ENCODE peak calls at places on chromosomes 16 and 17, in four cellular contexts. One of them, this sample, is unnamed.

GRCh38 chr16:89197633-89198416 is 2.5 kb downstream of the SLC22A31 start:
- DNase-seq in activated T-helper 1 cell treated with Interleukin-2 at 50 U/mL for 16 hours: no peak
- DNase-seq in stimulated activated CD4-positive, alpha-beta T cell treated with anti-CD3 and anti-CD28 coated beads, Interleukin-15, amount 100 ng/mL, for 1 hour: no peak
- DNase-seq in AG08395: no peak
- DNase-seq in this sample: no peak

GRCh38 chr16:81669473-81670350 is 109.4 kb upstream of the PLCG2 start:
- DNase-seq in activated T-helper 1 cell treated with Interleukin-2 at 50 U/mL for 16 hours: no peak
- DNase-seq in stimulated activated CD4-positive, alpha-beta T cell treated with anti-CD3 and anti-CD28 coated beads, Interleukin-15, amount 100 ng/mL, for 1 hour: no peak
- DNase-seq in AG08395: no peak
- DNase-seq in this sample: no peak

GRCh38 chr16:11399261-11399831 is 54.1 kb downstream of the RMI2 start:
- DNase-seq in activated T-helper 1 cell treated with Interleukin-2 at 50 U/mL for 16 hours: no peak
- DNase-seq in stimulated activated CD4-positive, alpha-beta T cell treated with anti-CD3 and anti-CD28 coated beads, Interleukin-15, amount 100 ng/mL, for 1 hour: no peak
- DNase-seq in AG08395: no peak
- DNase-seq in this sample: no peak

GRCh38 chr16:68090526-68090925 is 5.4 kb downstream of the NFATC3 start:
- DNase-seq in activated T-helper 1 cell treated with Interleukin-2 at 50 U/mL for 16 hours: no peak
- DNase-seq in stimulated activated CD4-positive, alpha-beta T cell treated with anti-CD3 and anti-CD28 coated beads, Interleukin-15, amount 100 ng/mL, for 1 hour: no peak
- DNase-seq in AG08395: no peak
- DNase-seq in this sample: no peak

GRCh38 chr17:78903101-78903779 is at the start of gene CEP295NL:
- DNase-seq in activated T-helper 1 cell treated with Interleukin-2 at 50 U/mL for 16 hours: no peak
- DNase-seq in stimulated activated CD4-positive, alpha-beta T cell treated with anti-CD3 and anti-CD28 coated beads, Interleukin-15, amount 100 ng/mL, for 1 hour: no peak
- DNase-seq in AG08395: no peak
- DNase-seq in this sample: no peak

GRCh38 chr17:43028221-43028861 is 3.3 kb downstream of the RND2 start:
- DNase-seq in activated T-helper 1 cell treated with Interleukin-2 at 50 U/mL for 16 hours: no peak
- DNase-seq in stimulated activated CD4-positive, alpha-beta T cell treated with anti-CD3 and anti-CD28 coated beads, Interleukin-15, amount 100 ng/mL, for 1 hour: no peak
- DNase-seq in AG08395: no peak
- DNase-seq in this sample: no peak

GRCh38 chr17:40501499-40501911 is at the start of gene TNS4:
- DNase-seq in activated T-helper 1 cell treated with Interleukin-2 at 50 U/mL for 16 hours: no peak
- DNase-seq in stimulated activated CD4-positive, alpha-beta T cell treated with anti-CD3 and anti-CD28 coated beads, Interleukin-15, amount 100 ng/mL, for 1 hour: no peak
- DNase-seq in AG08395: no peak
- DNase-seq in this sample: no peak

GRCh38 chr16:68786685-68787418 is 49.8 kb downstream of the CDH1 start:
- DNase-seq in activated T-helper 1 cell treated with Interleukin-2 at 50 U/mL for 16 hours: no peak
- DNase-seq in stimulated activated CD4-positive, alpha-beta T cell treated with anti-CD3 and anti-CD28 coated beads, Interleukin-15, amount 100 ng/mL, for 1 hour: no peak
- DNase-seq in AG08395: peak
- DNase-seq in this sample: no peak

GRCh38 chr16:78931267-78932060 is 669.1 kb downstream of the MAF start:
- DNase-seq in activated T-helper 1 cell treated with Interleukin-2 at 50 U/mL for 16 hours: no peak
- DNase-seq in stimulated activated CD4-positive, alpha-beta T cell treated with anti-CD3 and anti-CD28 coated beads, Interleukin-15, amount 100 ng/mL, for 1 hour: no peak
- DNase-seq in AG08395: no peak
- DNase-seq in this sample: no peak

GRCh38 chr17:3812771-3813170 is 11.8 kb upstream of the ITGAE start:
- DNase-seq in activated T-helper 1 cell treated with Interleukin-2 at 50 U/mL for 16 hours: no peak
- DNase-seq in stimulated activated CD4-positive, alpha-beta T cell treated with anti-CD3 and anti-CD28 coated beads, Interleukin-15, amount 100 ng/mL, for 1 hour: no peak
- DNase-seq in AG08395: no peak
- DNase-seq in this sample: no peak

GRCh38 chr16:57723170-57723569 is 12.4 kb upstream of the KATNB1 start:
- DNase-seq in activated T-helper 1 cell treated with Interleukin-2 at 50 U/mL for 16 hours: no peak
- DNase-seq in stimulated activated CD4-positive, alpha-beta T cell treated with anti-CD3 and anti-CD28 coated beads, Interleukin-15, amount 100 ng/mL, for 1 hour: no peak
- DNase-seq in AG08395: no peak
- DNase-seq in this sample: no peak

GRCh38 chr17:54177606-54178308 is 355.0 kb downstream of the KIF2B start:
- DNase-seq in activated T-helper 1 cell treated with Interleukin-2 at 50 U/mL for 16 hours: no peak
- DNase-seq in stimulated activated CD4-positive, alpha-beta T cell treated with anti-CD3 and anti-CD28 coated beads, Interleukin-15, amount 100 ng/mL, for 1 hour: no peak
- DNase-seq in AG08395: no peak
- DNase-seq in this sample: no peak

GRCh38 chr17:45149037-45149668 is 878 bp downstream of the HEXIM1 start:
- DNase-seq in activated T-helper 1 cell treated with Interleukin-2 at 50 U/mL for 16 hours: peak
- DNase-seq in stimulated activated CD4-positive, alpha-beta T cell treated with anti-CD3 and anti-CD28 coated beads, Interleukin-15, amount 100 ng/mL, for 1 hour: peak
- DNase-seq in AG08395: peak
- DNase-seq in this sample: no peak

GRCh38 chr16:17364319-17365210 is 106.2 kb downstream of the XYLT1 start:
- DNase-seq in activated T-helper 1 cell treated with Interleukin-2 at 50 U/mL for 16 hours: no peak
- DNase-seq in stimulated activated CD4-positive, alpha-beta T cell treated with anti-CD3 and anti-CD28 coated beads, Interleukin-15, amount 100 ng/mL, for 1 hour: peak
- DNase-seq in AG08395: peak
- DNase-seq in this sample: peak

GRCh38 chr17:76553163-76553908 is 13.5 kb downstream of the PRCD start:
- DNase-seq in activated T-helper 1 cell treated with Interleukin-2 at 50 U/mL for 16 hours: no peak
- DNase-seq in stimulated activated CD4-positive, alpha-beta T cell treated with anti-CD3 and anti-CD28 coated beads, Interleukin-15, amount 100 ng/mL, for 1 hour: no peak
- DNase-seq in AG08395: no peak
- DNase-seq in this sample: no peak

GRCh38 chr17:4944554-4945175 is 3.7 kb downstream of the PFN1 start:
- DNase-seq in activated T-helper 1 cell treated with Interleukin-2 at 50 U/mL for 16 hours: no peak
- DNase-seq in stimulated activated CD4-positive, alpha-beta T cell treated with anti-CD3 and anti-CD28 coated beads, Interleukin-15, amount 100 ng/mL, for 1 hour: no peak
- DNase-seq in AG08395: no peak
- DNase-seq in this sample: no peak

GRCh38 chr16:56866955-56867830 is 2.2 kb downstream of the SLC12A3 start:
- DNase-seq in activated T-helper 1 cell treated with Interleukin-2 at 50 U/mL for 16 hours: no peak
- DNase-seq in stimulated activated CD4-positive, alpha-beta T cell treated with anti-CD3 and anti-CD28 coated beads, Interleukin-15, amount 100 ng/mL, for 1 hour: no peak
- DNase-seq in AG08395: peak
- DNase-seq in this sample: no peak

GRCh38 chr17:82232876-82233785 is 4.3 kb downstream of the SLC16A3 start:
- DNase-seq in activated T-helper 1 cell treated with Interleukin-2 at 50 U/mL for 16 hours: no peak
- DNase-seq in stimulated activated CD4-positive, alpha-beta T cell treated with anti-CD3 and anti-CD28 coated beads, Interleukin-15, amount 100 ng/mL, for 1 hour: no peak
- DNase-seq in AG08395: no peak
- DNase-seq in this sample: no peak

GRCh38 chr16:71484006-71484893 is 4.9 kb downstream of the ZNF19 start:
- DNase-seq in activated T-helper 1 cell treated with Interleukin-2 at 50 U/mL for 16 hours: peak
- DNase-seq in stimulated activated CD4-positive, alpha-beta T cell treated with anti-CD3 and anti-CD28 coated beads, Interleukin-15, amount 100 ng/mL, for 1 hour: peak
- DNase-seq in AG08395: peak
- DNase-seq in this sample: peak

GRCh38 chr16:56610017-56610608 is 1.7 kb downstream of the MT2A start:
- DNase-seq in activated T-helper 1 cell treated with Interleukin-2 at 50 U/mL for 16 hours: peak
- DNase-seq in stimulated activated CD4-positive, alpha-beta T cell treated with anti-CD3 and anti-CD28 coated beads, Interleukin-15, amount 100 ng/mL, for 1 hour: peak
- DNase-seq in AG08395: peak
- DNase-seq in this sample: peak

GRCh38 chr17:6487243-6488007 is 43.2 kb downstream of the PIMREG start:
- DNase-seq in activated T-helper 1 cell treated with Interleukin-2 at 50 U/mL for 16 hours: no peak
- DNase-seq in stimulated activated CD4-positive, alpha-beta T cell treated with anti-CD3 and anti-CD28 coated beads, Interleukin-15, amount 100 ng/mL, for 1 hour: no peak
- DNase-seq in AG08395: no peak
- DNase-seq in this sample: no peak

GRCh38 chr17:48738803-48739526 is 10.4 kb upstream of the HOXB13 start:
- DNase-seq in activated T-helper 1 cell treated with Interleukin-2 at 50 U/mL for 16 hours: no peak
- DNase-seq in stimulated activated CD4-positive, alpha-beta T cell treated with anti-CD3 and anti-CD28 coated beads, Interleukin-15, amount 100 ng/mL, for 1 hour: no peak
- DNase-seq in AG08395: no peak
- DNase-seq in this sample: no peak

GRCh38 chr17:38702900-38703741 is 2.0 kb upstream of the MLLT6 start:
- DNase-seq in activated T-helper 1 cell treated with Interleukin-2 at 50 U/mL for 16 hours: no peak
- DNase-seq in stimulated activated CD4-positive, alpha-beta T cell treated with anti-CD3 and anti-CD28 coated beads, Interleukin-15, amount 100 ng/mL, for 1 hour: no peak
- DNase-seq in AG08395: no peak
- DNase-seq in this sample: no peak

GRCh38 chr16:87877942-87878507 is 8.7 kb upstream of the SLC7A5 start:
- DNase-seq in activated T-helper 1 cell treated with Interleukin-2 at 50 U/mL for 16 hours: no peak
- DNase-seq in stimulated activated CD4-positive, alpha-beta T cell treated with anti-CD3 and anti-CD28 coated beads, Interleukin-15, amount 100 ng/mL, for 1 hour: no peak
- DNase-seq in AG08395: no peak
- DNase-seq in this sample: no peak

GRCh38 chr17:181213-182163 is at the start of gene DOC2B:
- DNase-seq in activated T-helper 1 cell treated with Interleukin-2 at 50 U/mL for 16 hours: no peak
- DNase-seq in stimulated activated CD4-positive, alpha-beta T cell treated with anti-CD3 and anti-CD28 coated beads, Interleukin-15, amount 100 ng/mL, for 1 hour: no peak
- DNase-seq in AG08395: peak
- DNase-seq in this sample: no peak

GRCh38 chr16:75732871-75733270 is 6.6 kb upstream of the CPHXL start:
- DNase-seq in activated T-helper 1 cell treated with Interleukin-2 at 50 U/mL for 16 hours: no peak
- DNase-seq in stimulated activated CD4-positive, alpha-beta T cell treated with anti-CD3 and anti-CD28 coated beads, Interleukin-15, amount 100 ng/mL, for 1 hour: no peak
- DNase-seq in AG08395: no peak
- DNase-seq in this sample: no peak

GRCh38 chr17:72950236-72950931 is 142.1 kb downstream of the SLC39A11 start:
- DNase-seq in activated T-helper 1 cell treated with Interleukin-2 at 50 U/mL for 16 hours: no peak
- DNase-seq in stimulated activated CD4-positive, alpha-beta T cell treated with anti-CD3 and anti-CD28 coated beads, Interleukin-15, amount 100 ng/mL, for 1 hour: no peak
- DNase-seq in AG08395: no peak
- DNase-seq in this sample: no peak

GRCh38 chr16:10015397-10015796 is 166.8 kb downstream of the GRIN2A start:
- DNase-seq in activated T-helper 1 cell treated with Interleukin-2 at 50 U/mL for 16 hours: no peak
- DNase-seq in stimulated activated CD4-positive, alpha-beta T cell treated with anti-CD3 and anti-CD28 coated beads, Interleukin-15, amount 100 ng/mL, for 1 hour: no peak
- DNase-seq in AG08395: no peak
- DNase-seq in this sample: no peak

GRCh38 chr16:56013962-56014552 is 138.9 kb upstream of the CES5A start:
- DNase-seq in activated T-helper 1 cell treated with Interleukin-2 at 50 U/mL for 16 hours: no peak
- DNase-seq in stimulated activated CD4-positive, alpha-beta T cell treated with anti-CD3 and anti-CD28 coated beads, Interleukin-15, amount 100 ng/mL, for 1 hour: no peak
- DNase-seq in AG08395: peak
- DNase-seq in this sample: no peak

This sample was measured in HS-5.